ENCODE peak calls at places on chromosomes 6 and 20, in six cellular contexts. L, M, R, J, C and K are unnamed samples.

GRCh38 chr6:116954335-116954734 is 77.3 kb downstream of the RFX6 start:
- DNase-seq in J (no peak), R (no peak), M (no peak), L (no peak), C (no peak), K (no peak)

GRCh38 chr6:3372184-3372846 is 84.5 kb downstream of the SLC22A23 start:
- DNase-seq in L (no peak), M (no peak), J (no peak), R (no peak), C (no peak), K (no peak)

GRCh38 chr6:54681987-54682386 is 164.6 kb upstream of the FAM83B start:
- DNase-seq in M (no peak), J (no peak), C (peak; percentile 18), L (peak; percentile 48), R (no peak), K (no peak)

GRCh38 chr20:41697861-41698559 is 79.8 kb upstream of the CHD6 start:
- DNase-seq in M (no peak), L (peak; percentile 35), C (no peak), J (no peak), R (no peak), K (no peak)

GRCh38 chr20:32966881-32967781 is 37.1 kb downstream of the SUN5 start:
- DNase-seq in L (no peak), C (no peak), R (no peak), J (peak; percentile 27), M (no peak), K (no peak)

GRCh38 chr6:91860951-91861350 is 1274.1 kb upstream of the MAP3K7 start:
- DNase-seq in M (no peak), C (peak; percentile 15), J (no peak), L (no peak), R (no peak), K (no peak)

GRCh38 chr6:113856011-113856551 is 1.1 kb upstream of the MARCKS start:
- DNase-seq in M (no peak), R (peak; percentile 53), J (peak; percentile 39), L (peak; percentile 6), C (no peak), K (no peak)

GRCh38 chr20:63915471-63915870 is 20.5 kb downstream of the DNAJC5 start:
- DNase-seq in M (no peak), J (no peak), C (no peak), R (peak; percentile 70), L (peak; percentile 84), K (no peak)

GRCh38 chr6:17281100-17281496 is at the start of gene RBM24:
- DNase-seq in M (peak; percentile 74), R (peak; percentile 84), C (peak; percentile 49), J (peak; percentile 82), L (peak; percentile 56), K (peak; percentile 93)

GRCh38 chr6:138410972-138411667 is 7.1 kb downstream of the HEBP2 start:
- DNase-seq in J (no peak), L (no peak), R (no peak), M (no peak), C (no peak), K (no peak)

GRCh38 chr6:126033696-126034095 is 47.4 kb downstream of the TRMT11 start:
- DNase-seq in J (peak; percentile 19), R (peak; percentile 29), C (peak; percentile 73), M (no peak), L (peak; percentile 52), K (no peak)

GRCh38 chr6:109009761-109010612 is 84.7 kb downstream of the SESN1 start:
- DNase-seq in L (no peak), R (no peak), C (no peak), J (no peak), M (no peak), K (no peak)

GRCh38 chr6:169651498-169651897 is 50.3 kb downstream of the WDR27 start:
- DNase-seq in C (no peak), L (no peak), R (no peak), M (no peak), J (no peak), K (peak; percentile 25)

GRCh38 chr20:33441142-33441955 is 2.2 kb downstream of the SNTA1 start:
- DNase-seq in C (no peak), R (peak; percentile 64), J (no peak), M (no peak), L (peak; percentile 73), K (no peak)

GRCh38 chr6:22906091-22906549 is 336.8 kb downstream of the HDGFL1 start:
- DNase-seq in J (no peak), C (no peak), L (no peak), M (no peak), R (no peak), K (no peak)

GRCh38 chr6:125512621-125513020 is 210.9 kb upstream of the HDDC2 start:
- DNase-seq in C (no peak), R (no peak), J (no peak), M (no peak), L (no peak), K (no peak)

GRCh38 chr20:48784273-48784641 is 43.5 kb downstream of the PREX1 start:
- DNase-seq in L (no peak), R (no peak), M (no peak), C (no peak), J (no peak), K (no peak)

GRCh38 chr20:5000263-5001173 is 792 bp downstream of the SLC23A2 start:
- DNase-seq in M (peak; percentile 61), C (no peak), R (peak; percentile 76), L (peak; percentile 91), J (peak; percentile 39), K (peak; percentile 79)

GRCh38 chr6:37897321-37897720 is 77.8 kb downstream of the ZFAND3 start:
- DNase-seq in C (no peak), M (no peak), L (no peak), R (no peak), J (no peak), K (no peak)

GRCh38 chr20:17491041-17491440 is 40.1 kb downstream of the BFSP1 start:
- DNase-seq in J (no peak), R (no peak), L (no peak), C (no peak), M (no peak), K (no peak)

GRCh38 chr6:3585320-3585935 is 128.6 kb upstream of the SLC22A23 start:
- DNase-seq in R (no peak), C (peak; percentile 24), J (no peak), M (no peak), L (no peak), K (no peak)

GRCh38 chr6:168032383-168032760 is 34.9 kb downstream of the KIF25 start:
- DNase-seq in R (no peak), M (no peak), C (peak; percentile 59), J (no peak), L (no peak), K (no peak)
- H3K27ac ChIP-seq in R (peak overlapping the region; percentile 28), M (peak overlapping the region; percentile 67), C (peak overlapping the region; percentile 48), J (peak overlapping the region; percentile 31), L (peak overlapping the region; percentile 52), K (no peak overlapping the region)

GRCh38 chr6:168206681-168207274 is 112.8 kb downstream of the DACT2 start:
- DNase-seq in M (no peak), C (no peak), L (no peak), R (no peak), J (no peak), K (no peak)
- H3K27ac ChIP-seq in M (no peak overlapping the region), C (no peak overlapping the region), L (no peak overlapping the region), R (no peak overlapping the region), J (no peak overlapping the region), K (no peak overlapping the region)

GRCh38 chr6:19417713-19418112 is 419.5 kb upstream of the ID4 start:
- DNase-seq in R (no peak), M (no peak), L (no peak), J (no peak), C (no peak), K (no peak)
- H3K27ac ChIP-seq in R (no peak overlapping the region), M (no peak overlapping the region), L (no peak overlapping the region), J (no peak overlapping the region), C (no peak overlapping the region), K (no peak overlapping the region)

DNA sequence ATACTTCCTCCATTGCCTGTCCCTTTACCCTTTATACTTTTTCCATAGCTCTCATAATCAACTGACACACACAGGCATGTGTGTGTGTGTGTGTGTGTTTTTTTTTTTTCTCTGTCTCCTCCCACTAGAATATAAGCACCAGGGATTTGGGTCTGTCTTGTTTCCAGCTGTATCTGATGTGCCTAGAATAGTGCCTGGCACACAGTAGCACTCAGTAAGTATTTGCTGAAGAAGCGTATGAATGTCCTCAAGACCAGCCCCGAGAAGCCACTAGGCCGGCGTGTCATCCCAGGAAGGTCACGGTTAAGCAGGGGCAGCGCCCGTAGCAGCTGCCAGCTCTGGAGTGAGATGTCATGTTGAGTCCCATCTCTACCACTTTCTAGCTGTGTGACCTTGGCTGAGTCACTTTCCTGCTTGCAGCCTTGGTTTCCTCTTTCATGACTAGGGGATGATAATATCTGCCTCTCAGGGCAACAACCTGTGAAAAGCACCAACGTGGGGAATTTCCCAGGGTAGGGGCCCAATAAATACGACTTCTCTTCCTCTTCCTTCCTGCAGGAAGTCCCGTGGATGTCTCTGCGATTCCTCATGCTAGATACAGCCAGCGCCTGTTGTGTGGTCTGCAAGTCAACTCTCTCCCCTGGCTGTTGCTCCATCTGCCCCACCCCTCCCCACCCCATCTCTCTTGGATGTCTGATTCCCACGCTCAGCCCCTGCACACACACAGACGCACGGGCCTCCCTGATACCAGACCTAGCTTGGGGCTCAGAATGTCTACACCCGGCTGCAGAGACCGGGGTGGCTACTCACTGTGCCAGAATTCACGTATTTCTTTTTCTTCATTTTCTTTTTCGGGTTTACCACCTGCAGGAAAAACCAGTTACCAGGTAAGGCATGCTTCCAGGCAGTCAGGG is 58.1 kb downstream of the RAB44 start:
- DNase-seq in L (peak; percentile 79), R (no peak), C (no peak), J (peak; percentile 52), M (no peak), K (no peak)
- H3K27ac ChIP-seq in L (peak overlapping the region; percentile 38), R (no peak overlapping the region), C (no peak overlapping the region), J (peak overlapping the region; percentile 73), M (no peak overlapping the region), K (no peak overlapping the region)

GRCh38 chr6:145829102-145829501 is 14.5 kb upstream of the FBXO30 start:
- DNase-seq in C (no peak), L (peak; percentile 18), J (no peak), M (peak; percentile 76), R (peak; percentile 76), K (peak; percentile 41)

GRCh38 chr6:145824344-145824743 is 9.7 kb upstream of the FBXO30 start:
- DNase-seq in J (no peak), C (no peak), R (no peak), M (no peak), L (no peak), K (no peak)

GRCh38 chr6:145830612-145831011 is 16.0 kb upstream of the FBXO30 start:
- DNase-seq in L (no peak), R (no peak), J (no peak), M (no peak), C (no peak), K (no peak)

GRCh38 chr6:145829950-145830349 is 15.4 kb upstream of the FBXO30 start:
- DNase-seq in J (no peak), R (no peak), L (no peak), M (no peak), C (no peak), K (no peak)
- H3K27ac ChIP-seq in J (no peak overlapping the region), R (no peak overlapping the region), L (no peak overlapping the region), M (peak overlapping the region; percentile 34), C (no peak overlapping the region), K (no peak overlapping the region)